ENCODE peak calls at places on chromosomes 11 and 22, in five cellular contexts. F is bronchial epithelial cell, O is brain microvascular endothelial cell, D is breast epithelium, V is PC-9. K is an unnamed sample.

GRCh38 chr11:69700278-69701140 is 3.3 kb downstream of the FGF19 start:
- DNase-seq in F (no peak), O (peak), D (no peak), V (peak), K (no peak)

GRCh38 chr11:71185411-71185810 is 67.0 kb downstream of the SHANK2 start:
- DNase-seq in F (no peak), O (no peak), D (no peak), V (no peak), K (no peak)

GRCh38 chr22:33631777-33632176 is 288.5 kb downstream of the LARGE1 start:
- DNase-seq in F (no peak), O (no peak), D (no peak), V (no peak), K (no peak)

GRCh38 chr22:44881624-44882023 is 128.2 kb downstream of the PHF21B start:
- DNase-seq in F (no peak), O (no peak), D (no peak), V (no peak), K (no peak)

GRCh38 chr22:30947163-30947820 is 21.3 kb downstream of the MORC2 start:
- DNase-seq in F (peak), O (no peak), D (peak), V (no peak), K (peak)

GRCh38 chr22:23542933-23543332 is 37.2 kb downstream of the IGLL1 start:
- DNase-seq in F (peak), O (no peak), D (no peak), V (no peak), K (peak)

GRCh38 chr11:32706985-32707736 is 87.3 kb downstream of the CCDC73 start:
- DNase-seq in F (peak), O (no peak), D (no peak), V (no peak), K (peak)

GRCh38 chr11:12043221-12043620 is 34.8 kb upstream of the DKK3 start:
- DNase-seq in F (no peak), O (no peak), D (no peak), V (no peak), K (no peak)

GRCh38 chr22:36373258-36373579 is 14.5 kb downstream of the MYH9 start:
- DNase-seq in F (peak), O (no peak), D (peak), V (peak), K (peak)

GRCh38 chr11:78840190-78840589 is 265.5 kb upstream of the NARS2 start:
- DNase-seq in F (no peak), O (no peak), D (no peak), V (no peak), K (no peak)

GRCh38 chr11:120608760-120609211 is 97.2 kb downstream of the GRIK4 start:
- DNase-seq in F (no peak), O (no peak), D (peak), V (no peak), K (peak)

GRCh38 chr11:87454246-87454645 is 416.5 kb downstream of the TMEM135 start:
- DNase-seq in F (peak), O (peak), D (no peak), V (no peak), K (peak)

GRCh38 chr11:116454020-116454645 is 318.7 kb downstream of the BUD13 start:
- DNase-seq in F (peak), O (peak), D (peak), V (peak), K (peak)

GRCh38 chr11:36002196-36002595 is 58.3 kb downstream of the LDLRAD3 start:
- DNase-seq in F (no peak), O (no peak), D (peak), V (no peak), K (no peak)

GRCh38 chr22:24117942-24118341 is 63.3 kb upstream of the SUSD2 start:
- DNase-seq in F (no peak), O (no peak), D (no peak), V (no peak), K (no peak)

GRCh38 chr11:8267280-8267679 is 3.6 kb upstream of the LMO1 start:
- DNase-seq in F (no peak), O (no peak), D (no peak), V (no peak), K (no peak)

GRCh38 chr11:25711008-25711407 is 620.9 kb upstream of the ANO3 start:
- DNase-seq in F (peak), O (no peak), D (no peak), V (no peak), K (no peak)

GRCh38 chr22:33561149-33561807 is 359.0 kb downstream of the LARGE1 start:
- DNase-seq in F (no peak), O (no peak), D (no peak), V (no peak), K (no peak)

GRCh38 chr11:10604340-10604748 is 35.9 kb upstream of the LYVE1 start:
- DNase-seq in F (peak), O (no peak), D (no peak), V (no peak), K (peak)

GRCh38 chr11:7592706-7593105 is 78.9 kb downstream of the PPFIBP2 start:
- DNase-seq in F (peak), O (no peak), D (peak), V (no peak), K (peak)

DNA sequence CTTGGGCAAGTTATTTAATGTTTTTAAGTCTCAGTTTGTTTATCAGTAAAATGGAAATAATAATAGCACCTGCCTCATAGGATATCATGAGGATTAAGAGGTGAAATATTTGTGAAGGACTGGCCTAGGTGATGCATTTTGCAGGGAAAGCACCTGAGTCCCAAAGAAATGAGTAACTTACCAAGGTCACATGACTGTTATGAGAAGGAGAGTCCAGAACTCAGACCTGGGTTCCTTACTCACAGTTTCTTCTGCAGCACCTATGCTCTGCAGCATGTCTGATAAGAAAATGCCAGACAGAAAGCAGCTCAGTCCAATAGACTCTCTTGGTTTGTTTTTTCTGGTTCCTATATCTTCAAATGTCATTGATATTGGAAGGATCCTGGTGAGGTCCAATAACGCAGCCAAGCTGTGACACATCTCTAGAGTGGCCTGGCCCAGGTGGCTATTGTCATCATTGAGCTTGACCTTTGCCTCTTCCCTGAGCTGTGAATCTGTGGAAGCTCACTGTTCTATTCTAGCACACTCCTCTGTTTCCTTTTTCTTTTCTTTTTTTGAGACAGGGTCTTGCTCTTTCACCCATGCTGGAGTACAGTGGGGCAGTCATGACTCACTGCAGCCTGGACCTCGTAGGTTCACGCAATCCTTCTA is 174.7 kb upstream of the NAV2 start:
- DNase-seq in F (peak), O (no peak), D (no peak), V (no peak), K (peak)
- H3K4me3 ChIP-seq in F (no peak), O (no peak), D (no peak), V (no peak), K (no peak)

DNA sequence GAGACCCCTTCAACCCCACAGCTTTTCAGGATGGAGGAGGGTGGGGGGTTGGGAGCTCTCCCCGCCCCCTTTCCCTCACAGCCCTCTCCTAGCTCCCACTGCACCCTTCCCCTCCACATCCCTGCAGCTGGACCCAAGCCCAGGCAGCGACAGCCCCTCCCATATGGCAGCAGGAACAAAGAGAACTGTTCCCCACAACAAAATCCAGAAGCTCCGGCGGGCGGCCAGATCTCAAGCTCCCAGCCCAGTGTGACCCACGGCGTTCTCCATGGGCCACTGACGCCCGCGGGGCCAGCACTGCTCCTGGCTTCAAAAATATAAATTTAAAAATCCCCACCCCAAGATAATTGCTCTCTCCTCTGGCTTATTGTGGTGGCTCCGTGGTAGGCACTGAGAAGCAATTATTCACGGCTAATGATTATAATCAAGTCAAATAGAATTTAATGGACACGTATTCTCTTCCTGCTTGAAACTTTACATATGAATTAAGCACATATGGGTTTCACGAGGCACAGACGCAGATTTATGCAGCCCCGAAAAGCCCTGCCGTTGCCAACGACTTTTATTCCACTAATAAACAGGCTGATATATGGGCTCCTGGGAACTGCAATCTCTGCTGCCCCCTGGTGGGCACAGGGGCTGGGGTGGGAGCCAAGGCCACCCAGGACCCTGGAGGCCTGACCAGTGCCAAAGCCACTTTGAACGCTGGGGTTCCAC is 17.6 kb downstream of the MACROD1 start:
- DNase-seq in F (peak), O (peak), D (peak), V (peak), K (peak)
- H3K4me3 ChIP-seq in F (no peak), O (no peak), D (peak), V (no peak), K (no peak)

GRCh38 chr11:44565746-44566558 is 489 bp downstream of the CD82 start:
- DNase-seq in F (no peak), O (no peak), D (peak), V (no peak), K (no peak)

GRCh38 chr11:44567876-44568256 is 2.4 kb downstream of the CD82 start:
- DNase-seq in F (no peak), O (no peak), D (no peak), V (no peak), K (no peak)

GRCh38 chr11:44566559-44566949 is 1.1 kb downstream of the CD82 start:
- DNase-seq in F (no peak), O (no peak), D (no peak), V (no peak), K (no peak)

GRCh38 chr11:44568358-44568705 is 2.9 kb downstream of the CD82 start:
- DNase-seq in F (no peak), O (no peak), D (no peak), V (no peak), K (no peak)

GRCh38 chr11:44566952-44567875 is 1.8 kb downstream of the CD82 start:
- DNase-seq in F (no peak), O (no peak), D (no peak), V (no peak), K (no peak)
- H3K4me3 ChIP-seq in F (peak), O (peak), D (peak), V (no peak), K (peak)

GRCh38 chr11:62709262-62710000 is 2.0 kb downstream of the GNG3 start:
- DNase-seq in F (peak), O (peak), D (peak), V (peak), K (peak)
- H3K4me3 ChIP-seq in F (peak), O (peak), D (peak), V (peak), K (peak)

GRCh38 chr11:75428989-75429640 is 3.9 kb downstream of the KLHL35 start:
- DNase-seq in F (no peak), O (no peak), D (no peak), V (no peak), K (no peak)
- H3K4me3 ChIP-seq in F (no peak), O (no peak), D (no peak), V (peak), K (no peak)

DNA sequence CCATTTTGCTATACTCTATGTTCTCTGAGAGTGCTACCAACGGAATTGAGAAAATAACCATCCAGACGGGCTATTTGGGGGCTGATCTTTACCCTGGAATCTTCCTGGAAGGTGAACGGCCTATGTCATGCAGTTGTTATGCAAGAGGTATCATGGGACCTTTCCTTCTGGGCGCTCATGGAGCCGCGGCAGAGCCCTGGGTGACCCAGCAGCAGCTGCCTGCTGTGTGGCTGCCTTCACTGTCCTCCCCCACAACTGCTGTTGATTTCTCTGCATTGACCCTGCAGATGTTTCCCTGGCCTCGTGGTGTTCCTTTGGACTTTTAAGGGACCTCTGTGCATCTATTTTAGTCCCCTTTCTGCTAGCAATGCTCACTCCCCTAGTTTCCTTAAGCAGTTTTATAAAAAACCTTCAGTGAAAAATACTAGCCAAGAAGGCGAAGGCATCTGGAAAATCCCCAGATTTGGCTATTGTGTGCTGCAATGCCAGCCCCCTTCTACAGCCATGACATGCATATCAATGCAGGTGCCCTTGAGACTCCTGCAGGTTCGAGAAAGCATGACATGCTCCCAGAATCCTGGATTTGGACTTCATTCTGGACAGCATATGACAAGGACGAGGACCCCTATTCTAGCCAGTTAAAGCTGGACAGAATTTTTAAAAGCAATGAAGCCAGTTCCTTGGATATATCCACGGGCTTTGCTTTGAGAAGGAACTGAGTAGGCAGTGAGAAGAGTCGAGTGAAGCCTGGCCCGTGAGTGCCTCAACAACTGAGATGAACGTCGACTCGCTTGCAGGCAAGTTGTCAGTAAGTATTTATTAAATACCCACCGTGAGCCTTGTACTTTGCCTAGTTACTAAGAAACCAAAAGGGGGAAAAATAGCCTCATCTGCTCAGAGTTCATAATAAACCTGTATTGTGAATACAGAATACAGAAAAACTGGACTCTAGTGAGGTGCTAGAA is at the start of gene SLC25A18:
- DNase-seq in F (no peak), O (no peak), D (no peak), V (no peak), K (no peak)
- H3K4me3 ChIP-seq in F (no peak), O (no peak), D (peak), V (no peak), K (no peak)

GRCh38 chr11:64007160-64007628 is 21.0 kb downstream of the OTUB1 start:
- DNase-seq in F (no peak), O (no peak), D (no peak), V (peak), K (no peak)
- H3K4me3 ChIP-seq in F (peak), O (peak), D (peak), V (no peak), K (peak)

GRCh38 chr11:46333129-46333947 is 13.9 kb upstream of the DGKZ start:
- DNase-seq in F (no peak), O (no peak), D (no peak), V (no peak), K (no peak)
- H3K4me3 ChIP-seq in F (peak), O (peak), D (peak), V (no peak), K (no peak)

K was measured in epithelial cell of esophagus.